ENCODE peak calls at places on chromosomes 12 and 14, in nine cellular contexts. G is bronchial epithelial cell; W is EL; F is D341Med; S is naive thymus-derived CD8-positive, alpha-beta T cell; A is brain microvascular endothelial cell; B is right atrium auricular region; Z is HEK293T; L is hippocampal formation. P is an unnamed sample.

GRCh38 chr14:65229431-65230286 is 127.3 kb upstream of the MAX start:
- DNase-seq in G (no peak), W (peak; percentile 54), F (no peak), S (peak; percentile 17), A (no peak), B (no peak), Z (no peak), L (peak; percentile 81), P (no peak)

GRCh38 chr12:124720019-124720686 is 143.5 kb downstream of the SCARB1 start:
- DNase-seq in G (peak; percentile 78), W (peak; percentile 69), F (peak; percentile 70), S (no peak), A (no peak), B (no peak), Z (peak; percentile 42), L (no peak), P (peak; percentile 72)

GRCh38 chr12:68435816-68436215 is 103.7 kb upstream of the MDM1 start:
- DNase-seq in G (peak; percentile 85), W (no peak), F (no peak), S (no peak), A (no peak), B (no peak), Z (no peak), L (no peak), P (no peak)

GRCh38 chr12:30999723-31000122 is 73.2 kb downstream of the TSPAN11 start:
- DNase-seq in G (no peak), W (no peak), F (no peak), S (no peak), A (no peak), B (no peak), Z (no peak), L (no peak), P (no peak)

GRCh38 chr12:45893240-45893639 is 97.1 kb downstream of the SCAF11 start:
- DNase-seq in G (peak; percentile 27), W (peak; percentile 19), F (peak; percentile 63), S (no peak), A (no peak), B (no peak), Z (peak; percentile 18), L (peak; percentile 12), P (no peak)

GRCh38 chr14:75341639-75342038 is 63.0 kb downstream of the FOS start:
- DNase-seq in G (no peak), W (no peak), F (no peak), S (no peak), A (no peak), B (no peak), Z (no peak), L (no peak), P (no peak)

GRCh38 chr12:95848575-95849388 is 10.0 kb upstream of the SNRPF start:
- DNase-seq in G (peak; percentile 47), W (peak; percentile 42), F (no peak), S (no peak), A (peak; percentile 39), B (no peak), Z (peak; percentile 20), L (no peak), P (no peak)

GRCh38 chr12:125122668-125123067 is 57.4 kb downstream of the AACS start:
- DNase-seq in G (no peak), W (no peak), F (no peak), S (no peak), A (no peak), B (no peak), Z (no peak), L (no peak), P (no peak)

GRCh38 chr14:89813485-89814080 is 140.9 kb downstream of the EFCAB11 start:
- DNase-seq in G (peak; percentile 45), W (peak; percentile 94), F (no peak), S (no peak), A (peak; percentile 95), B (no peak), Z (no peak), L (no peak), P (no peak)

GRCh38 chr12:130212384-130212783 is 50.1 kb downstream of the FZD10 start:
- DNase-seq in G (no peak), W (no peak), F (no peak), S (no peak), A (no peak), B (no peak), Z (no peak), L (no peak), P (no peak)

GRCh38 chr14:100904307-100905019 is 941 bp upstream of the RTL1 start:
- DNase-seq in G (no peak), W (no peak), F (no peak), S (no peak), A (no peak), B (peak; percentile 34), Z (peak; percentile 39), L (no peak), P (no peak)

GRCh38 chr14:63504628-63505027 is 38.5 kb downstream of the PPP2R5E start:
- DNase-seq in G (peak; percentile 82), W (peak; percentile 80), F (no peak), S (no peak), A (no peak), B (no peak), Z (no peak), L (no peak), P (no peak)

GRCh38 chr12:2503036-2503435 is 291.7 kb upstream of the FKBP4 start:
- DNase-seq in G (no peak), W (no peak), F (no peak), S (no peak), A (no peak), B (no peak), Z (no peak), L (no peak), P (no peak)